ENCODE peak calls at places on chromosomes 13 and 19, in nine cellular contexts. H is body of pancreas, N is IMR-90, Y is thoracic aorta, M is choroid plexus epithelial cell, Z is tibial nerve, G is fibroblast of pulmonary artery, C is stomach, S is BJ. I is an unnamed sample.

GRCh38 chr13:101390461-101390860 is 25.8 kb downstream of the NALCN start:
- DNase-seq in H (no peak), N (peak), Y (no peak), M (peak), Z (no peak), G (peak), C (no peak), S (peak), I (peak)

GRCh38 chr19:17376935-17377600 is at the start of gene PLVAP:
- DNase-seq in H (peak), N (no peak), Y (no peak), M (no peak), Z (no peak), G (no peak), C (no peak), S (no peak), I (no peak)

GRCh38 chr19:11763611-11764010 is 3.2 kb upstream of the ZNF441 start:
- DNase-seq in H (no peak), N (no peak), Y (no peak), M (no peak), Z (no peak), G (no peak), C (no peak), S (no peak), I (no peak)

GRCh38 chr13:73056054-73056962 is 2.5 kb upstream of the KLF5 start:
- DNase-seq in H (no peak), N (peak), Y (no peak), M (peak), Z (no peak), G (peak), C (no peak), S (no peak), I (peak)

GRCh38 chr13:53126803-53127202 is 98.2 kb downstream of the OLFM4 start:
- DNase-seq in H (peak), N (peak), Y (no peak), M (no peak), Z (peak), G (peak), C (no peak), S (peak), I (peak)

GRCh38 chr19:7970716-7971448 is 27.4 kb upstream of the TIMM44 start:
- DNase-seq in H (peak), N (peak), Y (no peak), M (peak), Z (peak), G (peak), C (peak), S (no peak), I (peak)

GRCh38 chr19:30371960-30372824 is at the start of gene ZNF536:
- DNase-seq in H (no peak), N (no peak), Y (no peak), M (no peak), Z (no peak), G (no peak), C (peak), S (no peak), I (no peak)

GRCh38 chr19:19558636-19559035 is 20.6 kb downstream of the CILP2 start:
- DNase-seq in H (no peak), N (no peak), Y (no peak), M (no peak), Z (no peak), G (no peak), C (no peak), S (no peak), I (no peak)

GRCh38 chr19:17035842-17036424 is 9.3 kb upstream of the CPAMD8 start:
- DNase-seq in H (peak), N (no peak), Y (no peak), M (no peak), Z (no peak), G (no peak), C (peak), S (no peak), I (no peak)

GRCh38 chr19:8366961-8367326 is 3.0 kb downstream of the ANGPTL4 start:
- DNase-seq in H (peak), N (no peak), Y (no peak), M (peak), Z (no peak), G (peak), C (no peak), S (no peak), I (peak)

GRCh38 chr13:67043901-67044300 is 186.2 kb downstream of the PCDH9 start:
- DNase-seq in H (no peak), N (peak), Y (no peak), M (peak), Z (no peak), G (peak), C (no peak), S (no peak), I (no peak)

GRCh38 chr13:94620286-94620896 is 18.7 kb downstream of the GPR180 start:
- DNase-seq in H (peak), N (peak), Y (no peak), M (peak), Z (no peak), G (peak), C (no peak), S (no peak), I (peak)

GRCh38 chr13:40060318-40061007 is 405.0 kb downstream of the COG6 start:
- DNase-seq in H (peak), N (no peak), Y (peak), M (peak), Z (peak), G (peak), C (peak), S (peak), I (peak)

GRCh38 chr19:8505680-8506401 is 3.4 kb upstream of the PRAM1 start:
- DNase-seq in H (peak), N (peak), Y (peak), M (peak), Z (peak), G (peak), C (peak), S (no peak), I (peak)

GRCh38 chr19:46574533-46574932 is 26.6 kb upstream of the CALM3 start:
- DNase-seq in H (no peak), N (no peak), Y (no peak), M (peak), Z (no peak), G (no peak), C (no peak), S (no peak), I (no peak)

GRCh38 chr19:13640611-13641010 is 123.7 kb upstream of the MRI1 start:
- DNase-seq in H (no peak), N (no peak), Y (no peak), M (no peak), Z (no peak), G (no peak), C (no peak), S (no peak), I (no peak)

GRCh38 chr13:20441066-20441465 is 84.6 kb downstream of the CRYL1 start:
- DNase-seq in H (no peak), N (no peak), Y (no peak), M (no peak), Z (no peak), G (no peak), C (no peak), S (no peak), I (no peak)

GRCh38 chr13:99984134-99984462 is 2.5 kb downstream of the ZIC2 start:
- DNase-seq in H (no peak), N (no peak), Y (no peak), M (no peak), Z (no peak), G (no peak), C (no peak), S (no peak), I (no peak)

GRCh38 chr19:28634031-28634328 is 579.0 kb downstream of the UQCRFS1 start:
- DNase-seq in H (no peak), N (no peak), Y (no peak), M (no peak), Z (no peak), G (no peak), C (no peak), S (no peak), I (no peak)

GRCh38 chr19:18898081-18898532 is 2.1 kb upstream of the CERS1 start:
- DNase-seq in H (no peak), N (no peak), Y (no peak), M (no peak), Z (no peak), G (no peak), C (no peak), S (no peak), I (no peak)

GRCh38 chr19:55494172-55494761 is 6.0 kb downstream of the SSC5D start:
- DNase-seq in H (no peak), N (peak), Y (no peak), M (peak), Z (no peak), G (peak), C (no peak), S (no peak), I (peak)

GRCh38 chr13:25733696-25734435 is 317.9 kb downstream of the SHISA2 start:
- DNase-seq in H (no peak), N (no peak), Y (no peak), M (no peak), Z (no peak), G (no peak), C (no peak), S (no peak), I (no peak)

GRCh38 chr19:8580710-8581281 is 3.6 kb upstream of the MYO1F start:
- DNase-seq in H (peak), N (peak), Y (peak), M (peak), Z (peak), G (peak), C (peak), S (no peak), I (peak)

GRCh38 chr13:76856141-76856571 is 30.0 kb downstream of the KCTD12 start:
- DNase-seq in H (no peak), N (peak), Y (no peak), M (peak), Z (no peak), G (peak), C (no peak), S (no peak), I (peak)

GRCh38 chr13:39306639-39307589 is 268.7 kb downstream of the NHLRC3 start:
- DNase-seq in H (no peak), N (no peak), Y (no peak), M (no peak), Z (no peak), G (no peak), C (no peak), S (no peak), I (no peak)

GRCh38 chr19:40412866-40413265 is 312 bp downstream of the PRX start:
- DNase-seq in H (no peak), N (no peak), Y (no peak), M (no peak), Z (no peak), G (no peak), C (no peak), S (no peak), I (no peak)

GRCh38 chr19:56712609-56713008 is 41.1 kb upstream of the ZNF835 start:
- DNase-seq in H (peak), N (no peak), Y (no peak), M (no peak), Z (no peak), G (no peak), C (no peak), S (no peak), I (no peak)

GRCh38 chr13:87042946-87043345 is 628.2 kb upstream of the SLITRK5 start:
- DNase-seq in H (no peak), N (peak), Y (no peak), M (peak), Z (no peak), G (no peak), C (no peak), S (no peak), I (no peak)

GRCh38 chr13:62524061-62524460 is 1108.4 kb upstream of the PCDH20 start:
- DNase-seq in H (no peak), N (no peak), Y (no peak), M (no peak), Z (no peak), G (no peak), C (no peak), S (no peak), I (no peak)

GRCh38 chr13:38355595-38356120 is 6.0 kb downstream of the UFM1 start:
- DNase-seq in H (no peak), N (no peak), Y (no peak), M (no peak), Z (no peak), G (no peak), C (no peak), S (no peak), I (no peak)

GRCh38 chr13:30830638-30830965 is 75.5 kb upstream of the MEDAG start:
- DNase-seq in H (no peak), N (peak), Y (no peak), M (no peak), Z (no peak), G (no peak), C (no peak), S (no peak), I (no peak)

GRCh38 chr13:51971520-51972426 is 39.5 kb downstream of the ATP7B start:
- DNase-seq in H (no peak), N (no peak), Y (no peak), M (no peak), Z (no peak), G (no peak), C (no peak), S (no peak), I (no peak)

GRCh38 chr19:35555301-35556005 is 8.0 kb downstream of the ATP4A start:
- DNase-seq in H (peak), N (peak), Y (no peak), M (peak), Z (no peak), G (peak), C (no peak), S (no peak), I (peak)

GRCh38 chr19:18493440-18494266 is 28.2 kb downstream of the ELL start:
- DNase-seq in H (no peak), N (no peak), Y (no peak), M (no peak), Z (no peak), G (no peak), C (no peak), S (no peak), I (no peak)

GRCh38 chr13:90233933-90234672 is 1113.4 kb upstream of the MIR17HG start:
- DNase-seq in H (no peak), N (no peak), Y (no peak), M (no peak), Z (no peak), G (no peak), C (no peak), S (no peak), I (peak)

GRCh38 chr19:12666305-12667048 is at the start of the genes MAN2B1 and WDR83:
- DNase-seq in H (peak), N (peak), Y (no peak), M (peak), Z (peak), G (peak), C (peak), S (no peak), I (peak)

GRCh38 chr13:45879666-45880065 is 28.1 kb upstream of the SIAH3 start:
- DNase-seq in H (peak), N (no peak), Y (no peak), M (peak), Z (no peak), G (no peak), C (peak), S (no peak), I (no peak)

GRCh38 chr19:10927691-10928562 is 512 bp downstream of the YIPF2 start:
- DNase-seq in H (peak), N (no peak), Y (no peak), M (no peak), Z (no peak), G (no peak), C (no peak), S (no peak), I (peak)

GRCh38 chr13:48074006-48074405 is 20.9 kb downstream of the MED4 start:
- DNase-seq in H (no peak), N (no peak), Y (no peak), M (no peak), Z (no peak), G (no peak), C (no peak), S (no peak), I (no peak)

GRCh38 chr13:48072304-48072703 is 22.6 kb downstream of the MED4 start:
- DNase-seq in H (no peak), N (no peak), Y (no peak), M (peak), Z (no peak), G (no peak), C (no peak), S (no peak), I (no peak)

GRCh38 chr13:48081739-48082138 is 13.2 kb downstream of the MED4 start:
- DNase-seq in H (no peak), N (no peak), Y (no peak), M (no peak), Z (no peak), G (no peak), C (no peak), S (no peak), I (no peak)

GRCh38 chr13:48072787-48073186 is 22.1 kb downstream of the MED4 start:
- DNase-seq in H (no peak), N (no peak), Y (no peak), M (no peak), Z (no peak), G (no peak), C (no peak), S (no peak), I (no peak)

DNA sequence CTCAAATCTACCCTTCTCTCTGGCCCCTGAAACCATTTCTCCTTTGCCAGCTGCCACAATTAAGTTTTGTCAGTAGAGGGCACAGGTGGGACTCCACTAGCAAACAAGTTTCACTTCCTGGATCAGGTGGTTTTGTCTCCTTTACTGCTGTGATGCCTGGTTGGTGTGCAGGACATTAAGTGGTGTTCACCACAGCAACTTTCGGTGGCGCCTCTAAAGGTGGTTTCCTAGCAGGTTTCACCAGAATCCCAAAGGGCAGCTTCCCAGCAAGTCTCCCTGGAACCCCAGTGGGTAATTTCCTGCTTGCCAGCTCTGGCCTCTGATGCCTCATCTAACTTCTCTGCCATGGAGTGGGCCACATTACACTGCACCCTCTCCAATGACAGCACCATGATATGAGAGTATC is 16.6 kb downstream of the MED4 start:
- DNase-seq in H (no peak), N (no peak), Y (no peak), M (peak), Z (no peak), G (peak), C (no peak), S (no peak), I (no peak)
- TF ChIP-seq CTCF in H (no peak), N (no peak), Y (no peak), M (peak), Z (no peak), G (peak), C (no peak), S (peak), I (no peak)

GRCh38 chr19:42241279-42241678 is 1.1 kb downstream of the GSK3A start:
- DNase-seq in H (no peak), N (no peak), Y (no peak), M (no peak), Z (no peak), G (no peak), C (no peak), S (no peak), I (no peak)
- H3K4me3 ChIP-seq in H (peak), N (peak), Y (peak), M (peak), Z (peak), G (peak), C (peak), S (peak), I (peak)

GRCh38 chr19:48943081-48943480 is 9.6 kb downstream of the DHDH start:
- DNase-seq in H (no peak), N (no peak), Y (no peak), M (no peak), Z (no peak), G (no peak), C (no peak), S (no peak), I (no peak)

GRCh38 chr19:48940902-48941301 is 7.4 kb downstream of the DHDH start:
- DNase-seq in H (no peak), N (no peak), Y (no peak), M (no peak), Z (no peak), G (no peak), C (no peak), S (no peak), I (no peak)

GRCh38 chr19:48946789-48947542 is 7.7 kb upstream of the BAX start:
- DNase-seq in H (no peak), N (no peak), Y (no peak), M (no peak), Z (no peak), G (no peak), C (no peak), S (no peak), I (no peak)

GRCh38 chr19:48945817-48946216 is 8.9 kb upstream of the BAX start:
- DNase-seq in H (no peak), N (no peak), Y (no peak), M (no peak), Z (no peak), G (no peak), C (no peak), S (no peak), I (no peak)

GRCh38 chr19:48945415-48945814 is 9.3 kb upstream of the BAX start:
- DNase-seq in H (no peak), N (no peak), Y (no peak), M (no peak), Z (no peak), G (no peak), C (no peak), S (no peak), I (no peak)
- TF ChIP-seq CTCF in H (no peak), N (no peak), Y (no peak), M (no peak), Z (no peak), G (no peak), C (no peak), S (no peak), I (no peak)

GRCh38 chr19:50500060-50500752 is 10.8 kb downstream of the JOSD2 start:
- DNase-seq in H (no peak), N (no peak), Y (no peak), M (no peak), Z (no peak), G (no peak), C (no peak), S (no peak), I (no peak)

GRCh38 chr19:50501186-50501567 is 9.8 kb downstream of the JOSD2 start:
- DNase-seq in H (no peak), N (no peak), Y (no peak), M (no peak), Z (no peak), G (no peak), C (no peak), S (no peak), I (no peak)

GRCh38 chr19:50498219-50499056 is 12.6 kb downstream of the JOSD2 start:
- DNase-seq in H (no peak), N (no peak), Y (no peak), M (no peak), Z (no peak), G (no peak), C (no peak), S (no peak), I (no peak)

GRCh38 chr19:50500753-50501151 is 10.2 kb downstream of the JOSD2 start:
- DNase-seq in H (no peak), N (no peak), Y (no peak), M (no peak), Z (no peak), G (no peak), C (no peak), S (no peak), I (no peak)

GRCh38 chr19:50501568-50502475 is 9.2 kb downstream of the JOSD2 start:
- DNase-seq in H (no peak), N (no peak), Y (no peak), M (no peak), Z (no peak), G (no peak), C (no peak), S (no peak), I (no peak)
- H3K4me3 ChIP-seq in H (no peak), N (no peak), Y (no peak), M (no peak), Z (no peak), G (no peak), C (no peak), S (no peak), I (no peak)

GRCh38 chr13:43783820-43784219 is 3.0 kb downstream of the ENOX1 start:
- DNase-seq in H (no peak), N (peak), Y (no peak), M (peak), Z (no peak), G (peak), C (no peak), S (no peak), I (peak)
- TF ChIP-seq CTCF in H (no peak), N (no peak), Y (no peak), M (peak), Z (no peak), G (no peak), C (no peak), S (no peak), I (no peak)

GRCh38 chr13:50126378-50127016 is 111.3 kb downstream of the KCNRG start:
- DNase-seq in H (no peak), N (peak), Y (no peak), M (peak), Z (no peak), G (peak), C (no peak), S (no peak), I (peak)
- H3K4me3 ChIP-seq in H (no peak), N (peak), Y (peak), M (peak), Z (peak), G (peak), C (peak), S (peak), I (peak)

I was measured in AG10803.